ENCODE peak calls at places on chromosomes 7 and 10, in six cellular contexts. L is cardiac muscle cell; V is CD4-positive, CD25-positive, alpha-beta regulatory T cell; H is kidney; B is endodermal cell; I is lower lobe of right lung. Q is an unnamed sample.

GRCh38 chr10:132979491-132980425 is 37.4 kb upstream of the CFAP46 start:
- DNase-seq in L (peak; percentile 76), V (no peak), H (no peak), B (no peak), I (peak; percentile 42), Q (peak; percentile 54)

GRCh38 chr10:63343476-63343875 is 122.3 kb downstream of the JMJD1C start:
- DNase-seq in L (no peak), V (no peak), H (no peak), B (no peak), I (no peak), Q (no peak)

GRCh38 chr7:49483142-49483541 is 290.3 kb upstream of the VWC2 start:
- DNase-seq in L (peak; percentile 16), V (no peak), H (no peak), B (no peak), I (no peak), Q (no peak)

GRCh38 chr10:49359349-49360231 is 36.3 kb downstream of the DRGX start:
- DNase-seq in L (peak; percentile 26), V (no peak), H (no peak), B (peak; percentile 81), I (no peak), Q (no peak)

GRCh38 chr7:82507976-82508677 is 64.5 kb upstream of the CACNA2D1 start:
- DNase-seq in L (no peak), V (no peak), H (peak; percentile 72), B (peak; percentile 80), I (no peak), Q (peak; percentile 76)

GRCh38 chr10:132121511-132121830 is 55.7 kb downstream of the JAKMIP3 start:
- DNase-seq in L (no peak), V (no peak), H (peak; percentile 48), B (no peak), I (peak; percentile 24), Q (no peak)

GRCh38 chr7:154684651-154685563 is 318.0 kb downstream of the PAXIP1 start:
- DNase-seq in L (no peak), V (no peak), H (no peak), B (no peak), I (no peak), Q (no peak)

GRCh38 chr10:130711072-130711471 is 574.9 kb downstream of the GLRX3 start:
- DNase-seq in L (no peak), V (no peak), H (no peak), B (no peak), I (no peak), Q (no peak)

GRCh38 chr10:112330607-112331160 is 43.2 kb upstream of the ACSL5 start:
- DNase-seq in L (no peak), V (no peak), H (no peak), B (no peak), I (no peak), Q (no peak)

GRCh38 chr10:76333801-76334200 is 902.4 kb downstream of the LRMDA start:
- DNase-seq in L (no peak), V (no peak), H (no peak), B (no peak), I (no peak), Q (no peak)

GRCh38 chr10:90274721-90275468 is 573.5 kb downstream of the KIF20B start:
- DNase-seq in L (peak; percentile 11), V (no peak), H (no peak), B (no peak), I (no peak), Q (no peak)

DNA sequence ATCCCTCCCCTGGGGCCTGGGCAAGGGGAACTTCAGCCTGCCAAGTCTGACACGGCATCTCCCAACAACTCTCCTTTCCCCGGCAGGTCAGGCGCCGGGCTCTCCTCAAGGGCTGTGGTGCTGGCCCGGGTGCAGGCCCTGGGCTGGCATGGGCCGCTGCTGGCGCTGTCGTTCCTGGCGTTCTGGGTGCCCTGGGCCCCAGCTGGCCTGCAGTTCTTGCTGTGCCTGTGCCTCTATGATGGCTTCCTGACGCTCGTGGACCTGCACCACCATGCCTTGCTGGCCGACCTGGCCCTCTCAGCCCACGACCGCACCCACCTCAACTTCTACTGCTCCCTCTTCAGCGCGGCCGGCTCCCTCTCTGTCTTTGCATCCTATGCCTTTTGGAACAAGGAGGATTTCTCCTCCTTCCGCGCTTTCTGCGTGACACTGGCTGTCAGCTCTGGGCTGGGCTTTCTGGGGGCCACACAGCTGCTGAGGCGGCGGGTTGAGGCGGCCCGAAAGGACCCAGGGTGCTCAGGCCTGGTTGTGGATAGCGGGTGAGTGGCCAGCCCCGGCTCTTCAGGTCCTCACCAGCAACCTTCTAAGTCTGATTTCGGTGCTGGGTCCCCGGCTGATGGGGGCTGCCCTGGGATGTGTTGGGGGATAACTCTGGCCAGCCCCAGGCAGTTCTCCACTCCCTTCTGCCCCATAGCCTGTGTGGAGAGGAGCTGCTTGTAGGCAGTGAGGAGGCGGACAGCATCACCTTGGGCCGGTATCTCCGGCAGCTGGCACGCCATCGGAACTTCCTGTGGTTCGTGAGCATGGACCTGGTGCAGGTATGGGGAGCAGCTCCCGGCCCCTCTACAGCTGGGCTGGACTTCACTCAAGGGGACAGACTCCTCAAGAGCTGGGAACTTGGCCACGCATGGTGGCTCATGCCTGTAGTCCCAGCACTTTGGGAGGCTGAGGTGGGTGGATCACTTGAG is 19.5 kb upstream of the C10orf95 start:
- DNase-seq in L (no peak), V (no peak), H (no peak), B (no peak), I (no peak), Q (no peak)
- H3K4me1 ChIP-seq in L (no peaks in the 10 kb centered on the region), V (peaks cover 9% of the 10 kb centered on the region), H (no peaks in the 10 kb centered on the region), B (no peaks in the 10 kb centered on the region), I (peaks cover 22% of the 10 kb centered on the region), Q (peaks cover 4% of the 10 kb centered on the region)

GRCh38 chr7:55078465-55079372 is 59.9 kb downstream of the EGFR start:
- DNase-seq in L (no peak), V (no peak), H (no peak), B (peak; percentile 76), I (peak; percentile 75), Q (peak; percentile 82)
- H3K4me1 ChIP-seq in L (no peaks in the 10 kb centered on the region), V (peaks cover 6% of the 10 kb centered on the region), H (peaks cover 21% of the 10 kb centered on the region), B (peaks cover 2% of the 10 kb centered on the region), I (peaks cover 68% of the 10 kb centered on the region), Q (peaks cover 53% of the 10 kb centered on the region)

GRCh38 chr7:5638994-5639393 is 142.5 kb downstream of the RNF216 start:
- DNase-seq in L (peak; percentile 36), V (no peak), H (no peak), B (peak; percentile 79), I (no peak), Q (no peak)

GRCh38 chr7:5637415-5637814 is 144.0 kb downstream of the RNF216 start:
- DNase-seq in L (no peak), V (no peak), H (no peak), B (no peak), I (no peak), Q (no peak)

GRCh38 chr7:5636446-5636835 is 145.0 kb downstream of the RNF216 start:
- DNase-seq in L (no peak), V (no peak), H (no peak), B (no peak), I (no peak), Q (no peak)

GRCh38 chr7:5635461-5636445 is 145.7 kb downstream of the RNF216 start:
- DNase-seq in L (no peak), V (no peak), H (no peak), B (no peak), I (no peak), Q (peak; percentile 28)

DNA sequence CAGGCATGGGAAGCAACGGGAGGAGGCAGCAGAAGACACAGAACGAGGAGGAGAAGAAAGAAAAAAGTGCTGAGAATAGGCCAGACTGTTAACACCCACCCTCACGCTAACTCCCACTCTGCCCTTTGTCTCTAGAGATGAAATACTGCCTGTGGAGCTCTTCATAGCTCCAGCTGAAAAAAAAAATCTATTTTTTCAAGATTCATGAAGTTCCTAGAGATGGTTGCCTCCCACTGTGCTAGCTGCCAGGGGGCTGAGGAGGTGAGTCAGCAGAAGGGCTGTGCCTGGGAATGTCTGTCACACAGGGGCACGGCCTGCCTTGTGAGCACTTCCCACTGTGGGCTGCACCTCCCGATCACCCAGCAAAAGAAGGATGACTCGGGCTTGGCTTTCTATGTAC is 144.5 kb downstream of the RNF216 start:
- DNase-seq in L (no peak), V (no peak), H (peak; percentile 90), B (peak; percentile 86), I (no peak), Q (no peak)
- H3K4me1 ChIP-seq in L (peaks cover 34% of the 10 kb centered on the region), V (peaks cover 10% of the 10 kb centered on the region), H (peaks cover 21% of the 10 kb centered on the region), B (peaks cover 42% of the 10 kb centered on the region), I (peaks cover 45% of the 10 kb centered on the region), Q (peaks cover 39% of the 10 kb centered on the region)

DNA sequence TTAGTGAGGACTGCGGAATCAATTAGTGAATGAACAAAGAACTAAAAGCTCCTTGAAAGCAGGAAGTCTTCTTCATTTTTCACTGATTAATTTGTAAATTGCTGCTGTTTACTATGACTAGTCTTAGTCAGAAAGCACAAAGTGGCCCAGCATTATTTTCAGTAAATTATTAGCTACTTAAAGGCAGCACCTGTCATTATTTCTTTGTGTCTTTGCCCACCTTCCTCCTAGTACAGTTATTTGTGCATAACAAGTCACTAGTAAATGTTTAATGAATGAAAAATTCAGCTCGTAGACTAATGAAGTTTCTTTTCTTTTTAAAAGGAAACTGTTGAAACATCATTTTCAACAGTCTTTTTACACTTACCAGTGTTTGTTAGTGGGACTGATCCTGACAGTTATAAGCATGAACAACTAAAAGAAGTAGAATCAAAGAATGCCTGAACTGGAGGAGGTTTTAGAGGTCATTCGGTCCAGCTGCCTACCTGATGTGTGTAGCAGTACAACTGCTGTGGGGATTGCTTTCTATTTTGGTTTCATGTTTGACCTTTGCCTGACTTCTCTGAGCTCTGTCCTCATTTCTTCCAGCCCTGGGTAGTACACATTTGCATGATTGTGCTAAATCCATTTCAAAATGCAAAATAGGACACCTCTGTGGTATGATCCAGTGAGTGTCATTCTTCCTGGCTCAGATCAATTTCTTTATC is 140.0 kb upstream of the PHYHIPL start:
- DNase-seq in L (peak; percentile 27), V (no peak), H (no peak), B (no peak), I (no peak), Q (no peak)
- H3K4me1 ChIP-seq in L (peaks cover 9% of the 10 kb centered on the region), V (no peaks in the 10 kb centered on the region), H (peaks cover 7% of the 10 kb centered on the region), B (no peaks in the 10 kb centered on the region), I (no peaks in the 10 kb centered on the region), Q (no peaks in the 10 kb centered on the region)

GRCh38 chr7:102415685-102416225 is 17.6 kb upstream of the ORAI2 start:
- DNase-seq in L (no peak), V (peak; percentile 90), H (peak; percentile 81), B (no peak), I (peak; percentile 55), Q (no peak)

GRCh38 chr7:102413611-102414010 is 17.4 kb downstream of the PRKRIP1 start:
- DNase-seq in L (no peak), V (no peak), H (no peak), B (no peak), I (no peak), Q (no peak)

GRCh38 chr7:102418603-102419002 is 14.8 kb upstream of the ORAI2 start:
- DNase-seq in L (no peak), V (no peak), H (no peak), B (no peak), I (no peak), Q (no peak)

GRCh38 chr7:102416406-102416805 is 17.0 kb upstream of the ORAI2 start:
- DNase-seq in L (no peak), V (no peak), H (no peak), B (no peak), I (no peak), Q (no peak)

GRCh38 chr7:102417105-102417504 is 16.3 kb upstream of the ORAI2 start:
- DNase-seq in L (no peak), V (peak; percentile 36), H (no peak), B (no peak), I (no peak), Q (no peak)
- H3K4me1 ChIP-seq in L (no peaks in the 10 kb centered on the region), V (peaks cover 44% of the 10 kb centered on the region), H (peaks cover 8% of the 10 kb centered on the region), B (peaks cover 3% of the 10 kb centered on the region), I (peaks cover 7% of the 10 kb centered on the region), Q (no peaks in the 10 kb centered on the region)

GRCh38 chr10:52043811-52044210 is 270.3 kb upstream of the DKK1 start:
- DNase-seq in L (no peak), V (no peak), H (no peak), B (no peak), I (no peak), Q (no peak)
- H3K4me1 ChIP-seq in L (no peaks in the 10 kb centered on the region), V (no peaks in the 10 kb centered on the region), H (no peaks in the 10 kb centered on the region), B (peaks cover 4% of the 10 kb centered on the region), I (no peaks in the 10 kb centered on the region), Q (no peaks in the 10 kb centered on the region)

Q was measured in upper lobe of right lung.